ENCODE peak calls at places on chromosomes 12 and 14, in six cellular contexts. One of them, this sample, is unnamed.

GRCh38 chr12:128971802-128972201 is 118.5 kb downstream of the GLT1D1 start:
- DNase-seq in cardiac muscle cell: no peak
- DNase-seq in astrocyte of the spinal cord: no peak
- DNase-seq in fibroblast of lung: no peak
- DNase-seq in smooth muscle cell of the brain vasculature: no peak
- DNase-seq in EL: no peak
- DNase-seq in this sample: no peak

GRCh38 chr14:102028733-102029132 is 58.1 kb downstream of the HSP90AA1 start:
- DNase-seq in cardiac muscle cell: no peak
- DNase-seq in astrocyte of the spinal cord: peak
- DNase-seq in fibroblast of lung: peak
- DNase-seq in smooth muscle cell of the brain vasculature: no peak
- DNase-seq in EL: peak
- DNase-seq in this sample: no peak

GRCh38 chr12:2336409-2336829 is 283.6 kb downstream of the CACNA1C start:
- DNase-seq in cardiac muscle cell: peak
- DNase-seq in astrocyte of the spinal cord: peak
- DNase-seq in fibroblast of lung: peak
- DNase-seq in smooth muscle cell of the brain vasculature: peak
- DNase-seq in EL: peak
- DNase-seq in this sample: no peak

GRCh38 chr12:103495783-103496456 is at the start of gene C12orf42:
- DNase-seq in cardiac muscle cell: peak
- DNase-seq in astrocyte of the spinal cord: no peak
- DNase-seq in fibroblast of lung: no peak
- DNase-seq in smooth muscle cell of the brain vasculature: no peak
- DNase-seq in EL: peak
- DNase-seq in this sample: no peak

GRCh38 chr12:78290606-78291345 is 460.1 kb downstream of the NAV3 start:
- DNase-seq in cardiac muscle cell: peak
- DNase-seq in astrocyte of the spinal cord: peak
- DNase-seq in fibroblast of lung: peak
- DNase-seq in smooth muscle cell of the brain vasculature: peak
- DNase-seq in EL: peak
- DNase-seq in this sample: no peak

GRCh38 chr12:124317400-124317799 is 22.5 kb downstream of the RFLNA start:
- DNase-seq in cardiac muscle cell: no peak
- DNase-seq in astrocyte of the spinal cord: no peak
- DNase-seq in fibroblast of lung: no peak
- DNase-seq in smooth muscle cell of the brain vasculature: no peak
- DNase-seq in EL: no peak
- DNase-seq in this sample: no peak

GRCh38 chr14:51211149-51211548 is 28.9 kb upstream of the TMX1 start:
- DNase-seq in cardiac muscle cell: peak
- DNase-seq in astrocyte of the spinal cord: peak
- DNase-seq in fibroblast of lung: peak
- DNase-seq in smooth muscle cell of the brain vasculature: no peak
- DNase-seq in EL: no peak
- DNase-seq in this sample: no peak

GRCh38 chr14:20811994-20812393 is 9.3 kb upstream of the RNASE1 start:
- DNase-seq in cardiac muscle cell: peak
- DNase-seq in astrocyte of the spinal cord: no peak
- DNase-seq in fibroblast of lung: no peak
- DNase-seq in smooth muscle cell of the brain vasculature: no peak
- DNase-seq in EL: no peak
- DNase-seq in this sample: no peak

GRCh38 chr14:24535737-24536136 is 27.7 kb upstream of the CMA1 start:
- DNase-seq in cardiac muscle cell: no peak
- DNase-seq in astrocyte of the spinal cord: no peak
- DNase-seq in fibroblast of lung: no peak
- DNase-seq in smooth muscle cell of the brain vasculature: no peak
- DNase-seq in EL: no peak
- DNase-seq in this sample: no peak

GRCh38 chr14:91425720-91426032 is 8.1 kb upstream of the CCDC88C start:
- DNase-seq in cardiac muscle cell: no peak
- DNase-seq in astrocyte of the spinal cord: no peak
- DNase-seq in fibroblast of lung: no peak
- DNase-seq in smooth muscle cell of the brain vasculature: no peak
- DNase-seq in EL: no peak
- DNase-seq in this sample: no peak

GRCh38 chr12:57085999-57086950 is 2.6 kb upstream of the NAB2 start:
- DNase-seq in cardiac muscle cell: peak
- DNase-seq in astrocyte of the spinal cord: peak
- DNase-seq in fibroblast of lung: peak
- DNase-seq in smooth muscle cell of the brain vasculature: no peak
- DNase-seq in EL: peak
- DNase-seq in this sample: peak

GRCh38 chr12:125070661-125071390 is 5.6 kb downstream of the AACS start:
- DNase-seq in cardiac muscle cell: no peak
- DNase-seq in astrocyte of the spinal cord: no peak
- DNase-seq in fibroblast of lung: no peak
- DNase-seq in smooth muscle cell of the brain vasculature: no peak
- DNase-seq in EL: no peak
- DNase-seq in this sample: no peak

GRCh38 chr12:91256471-91256870 is 73.9 kb upstream of the DCN start:
- DNase-seq in cardiac muscle cell: peak
- DNase-seq in astrocyte of the spinal cord: no peak
- DNase-seq in fibroblast of lung: no peak
- DNase-seq in smooth muscle cell of the brain vasculature: no peak
- DNase-seq in EL: no peak
- DNase-seq in this sample: no peak

GRCh38 chr12:22653075-22653474 is 28.1 kb downstream of the ETNK1 start:
- DNase-seq in cardiac muscle cell: peak
- DNase-seq in astrocyte of the spinal cord: no peak
- DNase-seq in fibroblast of lung: no peak
- DNase-seq in smooth muscle cell of the brain vasculature: no peak
- DNase-seq in EL: no peak
- DNase-seq in this sample: no peak

GRCh38 chr12:132374821-132375445 is 45.5 kb upstream of the GALNT9 start:
- DNase-seq in cardiac muscle cell: no peak
- DNase-seq in astrocyte of the spinal cord: no peak
- DNase-seq in fibroblast of lung: no peak
- DNase-seq in smooth muscle cell of the brain vasculature: no peak
- DNase-seq in EL: no peak
- DNase-seq in this sample: no peak

GRCh38 chr12:48351022-48351708 is 446 bp upstream of the ZNF641 start:
- DNase-seq in cardiac muscle cell: peak
- DNase-seq in astrocyte of the spinal cord: peak
- DNase-seq in fibroblast of lung: peak
- DNase-seq in smooth muscle cell of the brain vasculature: no peak
- DNase-seq in EL: peak
- DNase-seq in this sample: no peak

GRCh38 chr12:1501695-1502440 is 92.5 kb downstream of the FBXL14 start:
- DNase-seq in cardiac muscle cell: no peak
- DNase-seq in astrocyte of the spinal cord: no peak
- DNase-seq in fibroblast of lung: no peak
- DNase-seq in smooth muscle cell of the brain vasculature: no peak
- DNase-seq in EL: no peak
- DNase-seq in this sample: no peak

GRCh38 chr14:68782091-68782981 is 10.5 kb downstream of the ZFP36L1 start:
- DNase-seq in cardiac muscle cell: no peak
- DNase-seq in astrocyte of the spinal cord: no peak
- DNase-seq in fibroblast of lung: no peak
- DNase-seq in smooth muscle cell of the brain vasculature: no peak
- DNase-seq in EL: no peak
- DNase-seq in this sample: peak

GRCh38 chr12:100753837-100754236 is 40.7 kb upstream of the ANO4 start:
- DNase-seq in cardiac muscle cell: no peak
- DNase-seq in astrocyte of the spinal cord: peak
- DNase-seq in fibroblast of lung: peak
- DNase-seq in smooth muscle cell of the brain vasculature: no peak
- DNase-seq in EL: no peak
- DNase-seq in this sample: no peak

GRCh38 chr12:116880817-116881324 is 370 bp downstream of the HRK start:
- DNase-seq in cardiac muscle cell: peak
- DNase-seq in astrocyte of the spinal cord: no peak
- DNase-seq in fibroblast of lung: peak
- DNase-seq in smooth muscle cell of the brain vasculature: no peak
- DNase-seq in EL: peak
- DNase-seq in this sample: no peak

GRCh38 chr12:96091833-96092232 is 56.4 kb upstream of the LTA4H start:
- DNase-seq in cardiac muscle cell: no peak
- DNase-seq in astrocyte of the spinal cord: no peak
- DNase-seq in fibroblast of lung: no peak
- DNase-seq in smooth muscle cell of the brain vasculature: no peak
- DNase-seq in EL: peak
- DNase-seq in this sample: no peak

GRCh38 chr12:126228936-126229335 is 1163.7 kb downstream of the AACS start:
- DNase-seq in cardiac muscle cell: no peak
- DNase-seq in astrocyte of the spinal cord: no peak
- DNase-seq in fibroblast of lung: no peak
- DNase-seq in smooth muscle cell of the brain vasculature: no peak
- DNase-seq in EL: no peak
- DNase-seq in this sample: no peak

GRCh38 chr12:109670647-109671046 is 43.0 kb upstream of the FAM222A start:
- DNase-seq in cardiac muscle cell: no peak
- DNase-seq in astrocyte of the spinal cord: no peak
- DNase-seq in fibroblast of lung: no peak
- DNase-seq in smooth muscle cell of the brain vasculature: no peak
- DNase-seq in EL: no peak
- DNase-seq in this sample: no peak

GRCh38 chr14:83632375-83632774 is 1897.6 kb upstream of the FLRT2 start:
- DNase-seq in cardiac muscle cell: no peak
- DNase-seq in astrocyte of the spinal cord: no peak
- DNase-seq in fibroblast of lung: no peak
- DNase-seq in smooth muscle cell of the brain vasculature: no peak
- DNase-seq in EL: no peak
- DNase-seq in this sample: no peak

GRCh38 chr14:92472860-92473259 is 40.7 kb upstream of the RIN3 start:
- DNase-seq in cardiac muscle cell: no peak
- DNase-seq in astrocyte of the spinal cord: no peak
- DNase-seq in fibroblast of lung: no peak
- DNase-seq in smooth muscle cell of the brain vasculature: no peak
- DNase-seq in EL: no peak
- DNase-seq in this sample: no peak

GRCh38 chr12:50400104-50400637 is 514 bp upstream of the LARP4 start:
- DNase-seq in cardiac muscle cell: no peak
- DNase-seq in astrocyte of the spinal cord: no peak
- DNase-seq in fibroblast of lung: no peak
- DNase-seq in smooth muscle cell of the brain vasculature: no peak
- DNase-seq in EL: no peak
- DNase-seq in this sample: no peak

GRCh38 chr12:131946757-131947156 is 3.0 kb upstream of the EP400 start:
- DNase-seq in cardiac muscle cell: no peak
- DNase-seq in astrocyte of the spinal cord: no peak
- DNase-seq in fibroblast of lung: no peak
- DNase-seq in smooth muscle cell of the brain vasculature: no peak
- DNase-seq in EL: no peak
- DNase-seq in this sample: no peak

GRCh38 chr14:69763761-69764510 is 3.0 kb upstream of the SRSF5 start:
- DNase-seq in cardiac muscle cell: no peak
- DNase-seq in astrocyte of the spinal cord: no peak
- DNase-seq in fibroblast of lung: no peak
- DNase-seq in smooth muscle cell of the brain vasculature: no peak
- DNase-seq in EL: no peak
- DNase-seq in this sample: no peak

GRCh38 chr12:109334887-109335286 is 12.8 kb upstream of the MYO1H start:
- DNase-seq in cardiac muscle cell: no peak
- DNase-seq in astrocyte of the spinal cord: no peak
- DNase-seq in fibroblast of lung: no peak
- DNase-seq in smooth muscle cell of the brain vasculature: no peak
- DNase-seq in EL: no peak
- DNase-seq in this sample: no peak

GRCh38 chr14:51873221-51873893 is 12.9 kb downstream of the GNG2 start:
- DNase-seq in cardiac muscle cell: peak
- DNase-seq in astrocyte of the spinal cord: peak
- DNase-seq in fibroblast of lung: peak
- DNase-seq in smooth muscle cell of the brain vasculature: peak
- DNase-seq in EL: peak
- DNase-seq in this sample: no peak

GRCh38 chr14:23177181-23177580 is 6.3 kb downstream of the SLC7A8 start:
- DNase-seq in cardiac muscle cell: no peak
- DNase-seq in astrocyte of the spinal cord: no peak
- DNase-seq in fibroblast of lung: no peak
- DNase-seq in smooth muscle cell of the brain vasculature: no peak
- DNase-seq in EL: no peak
- DNase-seq in this sample: no peak

GRCh38 chr12:2682301-2683282 is 112.2 kb upstream of the FKBP4 start:
- DNase-seq in cardiac muscle cell: peak
- DNase-seq in astrocyte of the spinal cord: peak
- DNase-seq in fibroblast of lung: peak
- DNase-seq in smooth muscle cell of the brain vasculature: peak
- DNase-seq in EL: peak
- DNase-seq in this sample: peak

GRCh38 chr14:67943947-67944346 is 124.4 kb downstream of the RAD51B start:
- DNase-seq in cardiac muscle cell: peak
- DNase-seq in astrocyte of the spinal cord: peak
- DNase-seq in fibroblast of lung: peak
- DNase-seq in smooth muscle cell of the brain vasculature: peak
- DNase-seq in EL: peak
- DNase-seq in this sample: peak

GRCh38 chr14:34234258-34234657 is 227.8 kb downstream of the SPTSSA start:
- DNase-seq in cardiac muscle cell: no peak
- DNase-seq in astrocyte of the spinal cord: no peak
- DNase-seq in fibroblast of lung: no peak
- DNase-seq in smooth muscle cell of the brain vasculature: no peak
- DNase-seq in EL: no peak
- DNase-seq in this sample: no peak

GRCh38 chr14:91349481-91350074 is 68.0 kb downstream of the CCDC88C start:
- DNase-seq in cardiac muscle cell: no peak
- DNase-seq in astrocyte of the spinal cord: no peak
- DNase-seq in fibroblast of lung: no peak
- DNase-seq in smooth muscle cell of the brain vasculature: no peak
- DNase-seq in EL: no peak
- DNase-seq in this sample: peak

GRCh38 chr14:90060965-90061848 is 587 bp upstream of the KCNK13 start:
- DNase-seq in cardiac muscle cell: no peak
- DNase-seq in astrocyte of the spinal cord: no peak
- DNase-seq in fibroblast of lung: no peak
- DNase-seq in smooth muscle cell of the brain vasculature: no peak
- DNase-seq in EL: no peak
- DNase-seq in this sample: no peak

This sample was measured in effector CD4-positive, alpha-beta T cell.